ENCODE peak calls at places on chromosomes 7 and 10, in ten cellular contexts. T is activated CD4-positive, alpha-beta T cell treated with anti-CD3 and anti-CD28 coated beads, Interleukin-2, amount 10 ng/mL, durations not matched to agents 7 days and 5 days; Y is GM04504; E is H7; K is left colon; P is caudate nucleus; V is CD4-positive, alpha-beta T cell; H is Caki2; D is NCI-H1105; Q is HT1080. X is an unnamed sample.

GRCh38 chr7:142371586-142372377 is 113.9 kb upstream of the PRSS58 start:
- DNase-seq in T (no peak), Y (no peak), E (no peak), K (no peak), P (no peak), V (no peak), H (no peak), D (no peak), Q (no peak), X (no peak)

GRCh38 chr7:259751-260405 is 30.1 kb upstream of the FOXL3 start:
- DNase-seq in T (no peak), Y (no peak), E (no peak), K (no peak), P (no peak), V (no peak), H (no peak), D (no peak), Q (no peak), X (no peak)

GRCh38 chr10:3482200-3482993 is 302.6 kb downstream of the KLF6 start:
- DNase-seq in T (no peak), Y (peak), E (peak), K (peak), P (no peak), V (no peak), H (peak), D (peak), Q (peak), X (peak)

GRCh38 chr10:77448226-77448625 is 189.4 kb downstream of the KCNMA1 start:
- DNase-seq in T (no peak), Y (no peak), E (no peak), K (peak), P (no peak), V (no peak), H (no peak), D (no peak), Q (no peak), X (peak)

GRCh38 chr7:8125680-8126444 is 136.1 kb downstream of the ICA1 start:
- DNase-seq in T (peak), Y (no peak), E (no peak), K (peak), P (peak), V (peak), H (no peak), D (no peak), Q (peak), X (peak)

GRCh38 chr10:69337312-69338132 is 59.2 kb downstream of the HK1 start:
- DNase-seq in T (no peak), Y (no peak), E (peak), K (no peak), P (peak), V (no peak), H (peak), D (peak), Q (no peak), X (no peak)

GRCh38 chr10:32889631-32890212 is 68.3 kb downstream of the ITGB1 start:
- DNase-seq in T (no peak), Y (no peak), E (no peak), K (no peak), P (no peak), V (no peak), H (no peak), D (no peak), Q (no peak), X (no peak)

GRCh38 chr10:99855479-99856071 is 73.1 kb downstream of the ABCC2 start:
- DNase-seq in T (no peak), Y (no peak), E (no peak), K (no peak), P (no peak), V (no peak), H (no peak), D (no peak), Q (no peak), X (no peak)

GRCh38 chr7:91280180-91280579 is 15.9 kb downstream of the FZD1 start:
- DNase-seq in T (no peak), Y (no peak), E (peak), K (no peak), P (no peak), V (no peak), H (no peak), D (no peak), Q (no peak), X (no peak)

GRCh38 chr10:110455440-110455839 is 42.3 kb upstream of the DUSP5 start:
- DNase-seq in T (no peak), Y (no peak), E (no peak), K (no peak), P (no peak), V (no peak), H (no peak), D (no peak), Q (no peak), X (no peak)

GRCh38 chr10:132702601-132703304 is 83.2 kb downstream of the NKX6-2 start:
- DNase-seq in T (no peak), Y (no peak), E (no peak), K (no peak), P (no peak), V (no peak), H (no peak), D (no peak), Q (no peak), X (no peak)

GRCh38 chr7:6226194-6226799 is 46.1 kb downstream of the CYTH3 start:
- DNase-seq in T (no peak), Y (peak), E (no peak), K (no peak), P (no peak), V (no peak), H (peak), D (no peak), Q (no peak), X (no peak)

GRCh38 chr7:111587715-111588433 is 25.6 kb upstream of the IMMP2L start:
- DNase-seq in T (no peak), Y (no peak), E (no peak), K (no peak), P (no peak), V (no peak), H (peak), D (no peak), Q (peak), X (no peak)

GRCh38 chr10:1785835-1786234 is 48.5 kb upstream of the ADARB2 start:
- DNase-seq in T (no peak), Y (no peak), E (no peak), K (no peak), P (no peak), V (no peak), H (no peak), D (no peak), Q (no peak), X (no peak)

X was measured in stomach.